ENCODE peak calls at places on chromosome 2, in eight cellular contexts. One of them, this sample, is unnamed.

GRCh38 chr2:23607925-23608324 is 222.9 kb downstream of the KLHL29 start:
- DNase-seq in Caco-2: no peak
- DNase-seq in fibroblast of lung: no peak
- DNase-seq in HFF-Myc: no peak
- DNase-seq in cardiac fibroblast: no peak
- DNase-seq in foreskin fibroblast: no peak
- DNase-seq in H9: no peak
- DNase-seq in mesothelial cell of epicardium: no peak
- DNase-seq in this sample: no peak

GRCh38 chr2:98935111-98935770 is 784 bp downstream of the CRACDL start:
- DNase-seq in fibroblast of lung: no peak
- DNase-seq in foreskin fibroblast: peak
- DNase-seq in Caco-2: no peak
- DNase-seq in cardiac fibroblast: no peak
- DNase-seq in mesothelial cell of epicardium: no peak
- DNase-seq in HFF-Myc: no peak
- DNase-seq in H9: no peak
- DNase-seq in this sample: no peak

GRCh38 chr2:215565897-215566296 is 130.0 kb upstream of the FN1 start:
- DNase-seq in mesothelial cell of epicardium: no peak
- DNase-seq in foreskin fibroblast: no peak
- DNase-seq in H9: no peak
- DNase-seq in Caco-2: peak
- DNase-seq in cardiac fibroblast: no peak
- DNase-seq in fibroblast of lung: no peak
- DNase-seq in HFF-Myc: no peak
- DNase-seq in this sample: no peak

GRCh38 chr2:208069186-208069585 is 43.9 kb upstream of the PLEKHM3 start:
- DNase-seq in mesothelial cell of epicardium: no peak
- DNase-seq in Caco-2: no peak
- DNase-seq in H9: no peak
- DNase-seq in cardiac fibroblast: peak
- DNase-seq in fibroblast of lung: no peak
- DNase-seq in HFF-Myc: no peak
- DNase-seq in foreskin fibroblast: peak
- DNase-seq in this sample: no peak

GRCh38 chr2:146874260-146874658 is 970.6 kb upstream of the ACVR2A start:
- DNase-seq in HFF-Myc: peak
- DNase-seq in Caco-2: no peak
- DNase-seq in foreskin fibroblast: peak
- DNase-seq in cardiac fibroblast: peak
- DNase-seq in mesothelial cell of epicardium: no peak
- DNase-seq in fibroblast of lung: peak
- DNase-seq in H9: no peak
- DNase-seq in this sample: peak

GRCh38 chr2:233051241-233052149 is 8.6 kb upstream of the INPP5D start:
- DNase-seq in foreskin fibroblast: peak
- DNase-seq in Caco-2: no peak
- DNase-seq in HFF-Myc: no peak
- DNase-seq in H9: peak
- DNase-seq in fibroblast of lung: peak
- DNase-seq in mesothelial cell of epicardium: no peak
- DNase-seq in cardiac fibroblast: peak
- DNase-seq in this sample: peak

GRCh38 chr2:101119431-101119830 is 31.8 kb downstream of the TBC1D8 start:
- DNase-seq in fibroblast of lung: peak
- DNase-seq in Caco-2: no peak
- DNase-seq in mesothelial cell of epicardium: no peak
- DNase-seq in HFF-Myc: no peak
- DNase-seq in cardiac fibroblast: peak
- DNase-seq in foreskin fibroblast: peak
- DNase-seq in H9: no peak
- DNase-seq in this sample: no peak

GRCh38 chr2:210502997-210503621 is 26.6 kb upstream of the LANCL1 start:
- DNase-seq in Caco-2: peak
- DNase-seq in cardiac fibroblast: peak
- DNase-seq in HFF-Myc: peak
- DNase-seq in mesothelial cell of epicardium: peak
- DNase-seq in fibroblast of lung: peak
- DNase-seq in foreskin fibroblast: peak
- DNase-seq in H9: peak
- DNase-seq in this sample: peak

GRCh38 chr2:207504513-207505171 is 25.1 kb upstream of the CREB1 start:
- DNase-seq in H9: no peak
- DNase-seq in HFF-Myc: no peak
- DNase-seq in cardiac fibroblast: peak
- DNase-seq in Caco-2: no peak
- DNase-seq in mesothelial cell of epicardium: no peak
- DNase-seq in fibroblast of lung: peak
- DNase-seq in foreskin fibroblast: peak
- DNase-seq in this sample: no peak

GRCh38 chr2:67797801-67798535 is 264.8 kb downstream of the C1D start:
- DNase-seq in H9: no peak
- DNase-seq in fibroblast of lung: peak
- DNase-seq in mesothelial cell of epicardium: no peak
- DNase-seq in cardiac fibroblast: peak
- DNase-seq in foreskin fibroblast: peak
- DNase-seq in Caco-2: no peak
- DNase-seq in HFF-Myc: no peak
- DNase-seq in this sample: no peak

GRCh38 chr2:101696272-101697123 is 1.0 kb upstream of the MAP4K4 start:
- DNase-seq in HFF-Myc: no peak
- DNase-seq in fibroblast of lung: peak
- DNase-seq in cardiac fibroblast: peak
- DNase-seq in mesothelial cell of epicardium: no peak
- DNase-seq in H9: peak
- DNase-seq in Caco-2: peak
- DNase-seq in foreskin fibroblast: peak
- DNase-seq in this sample: no peak

GRCh38 chr2:239831272-239831731 is 193.8 kb downstream of the NDUFA10 start:
- DNase-seq in fibroblast of lung: no peak
- DNase-seq in foreskin fibroblast: no peak
- DNase-seq in H9: peak
- DNase-seq in HFF-Myc: no peak
- DNase-seq in mesothelial cell of epicardium: peak
- DNase-seq in Caco-2: no peak
- DNase-seq in cardiac fibroblast: no peak
- DNase-seq in this sample: no peak

GRCh38 chr2:219440388-219441256 is 6.0 kb downstream of the SPEG start:
- DNase-seq in Caco-2: no peak
- DNase-seq in H9: no peak
- DNase-seq in HFF-Myc: no peak
- DNase-seq in cardiac fibroblast: peak
- DNase-seq in fibroblast of lung: peak
- DNase-seq in mesothelial cell of epicardium: no peak
- DNase-seq in foreskin fibroblast: peak
- DNase-seq in this sample: no peak

GRCh38 chr2:184890311-184890710 is 292.0 kb downstream of the ZNF804A start:
- DNase-seq in HFF-Myc: no peak
- DNase-seq in foreskin fibroblast: no peak
- DNase-seq in cardiac fibroblast: no peak
- DNase-seq in Caco-2: no peak
- DNase-seq in mesothelial cell of epicardium: no peak
- DNase-seq in fibroblast of lung: peak
- DNase-seq in H9: no peak
- DNase-seq in this sample: no peak

GRCh38 chr2:232611559-232612218 is 21.7 kb upstream of the EFHD1 start:
- DNase-seq in cardiac fibroblast: peak
- DNase-seq in Caco-2: peak
- DNase-seq in H9: peak
- DNase-seq in mesothelial cell of epicardium: peak
- DNase-seq in foreskin fibroblast: peak
- DNase-seq in fibroblast of lung: peak
- DNase-seq in HFF-Myc: peak
- DNase-seq in this sample: peak

GRCh38 chr2:205070889-205071288 is 525.6 kb downstream of the PARD3B start:
- DNase-seq in cardiac fibroblast: no peak
- DNase-seq in foreskin fibroblast: no peak
- DNase-seq in H9: no peak
- DNase-seq in fibroblast of lung: no peak
- DNase-seq in HFF-Myc: no peak
- DNase-seq in Caco-2: no peak
- DNase-seq in mesothelial cell of epicardium: no peak
- DNase-seq in this sample: no peak
- TF ChIP-seq CTCF in cardiac fibroblast: no peak
- TF ChIP-seq CTCF in foreskin fibroblast: no peak
- TF ChIP-seq CTCF in H9: no peak
- TF ChIP-seq CTCF in fibroblast of lung: no peak
- TF ChIP-seq CTCF in HFF-Myc: no peak
- TF ChIP-seq CTCF in Caco-2: no peak
- TF ChIP-seq CTCF in mesothelial cell of epicardium: no peak
- TF ChIP-seq CTCF in this sample: no peak

GRCh38 chr2:135422898-135423297 is 108.1 kb downstream of the ZRANB3 start:
- DNase-seq in mesothelial cell of epicardium: no peak
- DNase-seq in cardiac fibroblast: no peak
- DNase-seq in H9: no peak
- DNase-seq in foreskin fibroblast: no peak
- DNase-seq in fibroblast of lung: no peak
- DNase-seq in HFF-Myc: no peak
- DNase-seq in Caco-2: no peak
- DNase-seq in this sample: no peak

DNA sequence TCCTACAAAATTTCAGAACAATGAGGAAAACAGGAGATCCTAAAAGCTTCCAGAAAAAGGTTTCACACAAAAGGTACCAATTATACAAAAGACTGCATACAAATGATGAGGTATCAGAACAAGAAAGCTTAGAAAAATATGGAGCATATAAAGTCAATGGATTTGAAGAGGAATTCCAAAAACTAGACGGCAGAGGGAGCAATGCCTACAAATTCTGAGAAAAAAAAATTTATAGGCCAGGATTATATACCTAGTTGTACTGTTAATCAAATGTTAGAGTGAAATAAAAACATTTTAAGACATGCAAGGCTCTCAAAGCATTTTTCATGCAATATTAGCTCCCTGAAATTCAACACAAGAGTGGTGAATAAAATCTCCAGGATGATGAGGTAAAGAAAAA is 106.2 kb downstream of the ZRANB3 start:
- DNase-seq in HFF-Myc: no peak
- DNase-seq in Caco-2: no peak
- DNase-seq in mesothelial cell of epicardium: no peak
- DNase-seq in H9: no peak
- DNase-seq in fibroblast of lung: no peak
- DNase-seq in foreskin fibroblast: peak
- DNase-seq in cardiac fibroblast: no peak
- DNase-seq in this sample: no peak
- TF ChIP-seq CTCF in HFF-Myc: no peak
- TF ChIP-seq CTCF in Caco-2: no peak
- TF ChIP-seq CTCF in mesothelial cell of epicardium: no peak
- TF ChIP-seq CTCF in H9: no peak
- TF ChIP-seq CTCF in fibroblast of lung: no peak
- TF ChIP-seq CTCF in foreskin fibroblast: peak
- TF ChIP-seq CTCF in cardiac fibroblast: no peak
- TF ChIP-seq CTCF in this sample: no peak

GRCh38 chr2:56128235-56128634 is 55.6 kb upstream of the CCDC85A start:
- DNase-seq in H9: no peak
- DNase-seq in Caco-2: no peak
- DNase-seq in HFF-Myc: no peak
- DNase-seq in foreskin fibroblast: peak
- DNase-seq in mesothelial cell of epicardium: no peak
- DNase-seq in cardiac fibroblast: peak
- DNase-seq in fibroblast of lung: no peak
- DNase-seq in this sample: no peak

GRCh38 chr2:56127773-56128170 is 56.0 kb upstream of the CCDC85A start:
- DNase-seq in HFF-Myc: no peak
- DNase-seq in Caco-2: no peak
- DNase-seq in foreskin fibroblast: no peak
- DNase-seq in mesothelial cell of epicardium: no peak
- DNase-seq in H9: no peak
- DNase-seq in fibroblast of lung: no peak
- DNase-seq in cardiac fibroblast: no peak
- DNase-seq in this sample: no peak

GRCh38 chr2:56133441-56133840 is 50.3 kb upstream of the CCDC85A start:
- DNase-seq in foreskin fibroblast: no peak
- DNase-seq in HFF-Myc: no peak
- DNase-seq in Caco-2: no peak
- DNase-seq in H9: no peak
- DNase-seq in mesothelial cell of epicardium: no peak
- DNase-seq in fibroblast of lung: no peak
- DNase-seq in cardiac fibroblast: no peak
- DNase-seq in this sample: no peak

GRCh38 chr2:56132138-56132537 is 51.7 kb upstream of the CCDC85A start:
- DNase-seq in Caco-2: peak
- DNase-seq in H9: no peak
- DNase-seq in fibroblast of lung: peak
- DNase-seq in foreskin fibroblast: peak
- DNase-seq in HFF-Myc: peak
- DNase-seq in mesothelial cell of epicardium: no peak
- DNase-seq in cardiac fibroblast: peak
- DNase-seq in this sample: peak

DNA sequence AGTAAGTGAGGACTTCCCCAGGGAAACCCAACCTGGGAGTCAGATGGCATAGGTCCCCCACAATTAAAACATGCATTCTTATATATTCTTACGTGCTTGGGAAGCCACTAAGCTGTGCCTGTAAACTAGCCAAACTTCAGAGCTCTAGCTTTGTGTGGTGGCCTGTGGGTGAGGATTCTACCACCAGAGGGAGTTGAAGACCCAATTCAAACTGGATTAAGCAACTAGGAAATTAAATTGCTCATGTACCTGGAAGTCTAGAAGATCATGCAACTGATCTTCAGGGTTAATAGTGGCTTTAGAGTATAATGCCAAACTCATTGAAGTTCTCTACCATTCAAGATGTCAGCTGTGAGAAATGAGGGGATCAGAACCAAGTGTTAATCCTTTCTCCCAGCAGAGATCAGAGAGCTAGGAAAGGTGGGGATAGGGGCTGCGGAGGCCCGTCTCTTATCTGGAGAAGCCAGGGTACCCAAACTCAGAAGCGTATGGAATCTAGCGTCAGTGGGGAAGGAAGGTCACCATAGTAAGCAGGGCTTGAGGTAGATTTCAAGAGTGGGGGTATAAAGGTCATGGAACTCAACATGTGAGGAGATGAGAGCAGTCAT is 53.2 kb upstream of the CCDC85A start:
- DNase-seq in mesothelial cell of epicardium: no peak
- DNase-seq in foreskin fibroblast: peak
- DNase-seq in HFF-Myc: peak
- DNase-seq in Caco-2: peak
- DNase-seq in cardiac fibroblast: peak
- DNase-seq in H9: peak
- DNase-seq in fibroblast of lung: peak
- DNase-seq in this sample: peak
- TF ChIP-seq CTCF in mesothelial cell of epicardium: peak
- TF ChIP-seq CTCF in foreskin fibroblast: peak
- TF ChIP-seq CTCF in HFF-Myc: peak
- TF ChIP-seq CTCF in Caco-2: peak
- TF ChIP-seq CTCF in cardiac fibroblast: peak
- TF ChIP-seq CTCF in H9: peak
- TF ChIP-seq CTCF in fibroblast of lung: peak
- TF ChIP-seq CTCF in this sample: peak

DNA sequence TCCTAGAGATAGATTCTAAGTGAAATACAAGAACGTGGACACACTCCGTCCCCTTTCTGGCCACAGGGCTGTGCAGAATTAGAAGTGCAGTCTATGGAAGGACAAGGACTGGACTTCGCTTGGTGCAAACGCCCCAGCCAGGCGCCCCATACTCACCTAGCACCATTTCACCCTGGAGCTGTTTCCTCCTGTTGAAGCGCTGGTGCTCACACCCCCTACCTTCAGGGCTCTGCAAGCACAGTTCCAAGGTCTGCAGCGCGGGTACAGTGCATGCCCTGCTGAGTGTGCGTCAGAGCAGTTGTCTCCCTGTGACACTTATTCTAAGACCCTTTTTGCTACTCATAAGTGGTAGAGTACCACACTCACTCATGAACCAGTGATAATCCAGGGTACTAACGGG is 3.0 kb downstream of the HPCAL1 start:
- DNase-seq in mesothelial cell of epicardium: no peak
- DNase-seq in H9: peak
- DNase-seq in foreskin fibroblast: no peak
- DNase-seq in Caco-2: no peak
- DNase-seq in cardiac fibroblast: no peak
- DNase-seq in fibroblast of lung: no peak
- DNase-seq in HFF-Myc: no peak
- DNase-seq in this sample: peak
- TF ChIP-seq CTCF in mesothelial cell of epicardium: no peak
- TF ChIP-seq CTCF in H9: peak
- TF ChIP-seq CTCF in foreskin fibroblast: no peak
- TF ChIP-seq CTCF in Caco-2: no peak
- TF ChIP-seq CTCF in cardiac fibroblast: no peak
- TF ChIP-seq CTCF in fibroblast of lung: no peak
- TF ChIP-seq CTCF in HFF-Myc: peak
- TF ChIP-seq CTCF in this sample: peak